ENCODE peak calls at places on chromosomes 2 and 18, in four cellular contexts. A is right atrium auricular region, O is omental fat pad, S is GM13976. R is an unnamed sample.

GRCh38 chr18:41466436-41467160 is 488.4 kb upstream of the PIK3C3 start:
- DNase-seq in S (no peak), O (no peak), A (no peak), R (no peak)

GRCh38 chr2:72340665-72341064 is 193.0 kb upstream of the CYP26B1 start:
- DNase-seq in S (no peak), O (no peak), A (no peak), R (no peak)

GRCh38 chr18:70645971-70646370 is 357.1 kb downstream of the SOCS6 start:
- DNase-seq in A (no peak), O (no peak), S (no peak), R (no peak)

GRCh38 chr2:217223222-217223930 is 363.5 kb upstream of the TNP1 start:
- DNase-seq in A (no peak), O (no peak), S (peak), R (peak)

GRCh38 chr2:236612737-236613136 is 43.1 kb downstream of the ACKR3 start:
- DNase-seq in S (no peak), A (no peak), O (no peak), R (no peak)

GRCh38 chr2:24122356-24123211 is 550 bp downstream of the PFN4 start:
- DNase-seq in A (no peak), S (no peak), O (no peak), R (peak)

GRCh38 chr2:26316845-26317244 is 29.1 kb upstream of the SELENOI start:
- DNase-seq in O (no peak), S (no peak), A (no peak), R (no peak)

GRCh38 chr2:68281988-68282387 is 29.7 kb upstream of the PPP3R1 start:
- DNase-seq in O (no peak), S (no peak), A (no peak), R (no peak)

GRCh38 chr2:25302758-25303436 is 38.8 kb downstream of the DNMT3A start:
- DNase-seq in A (no peak), S (no peak), O (no peak), R (no peak)

GRCh38 chr2:52613064-52613463 is 1154.5 kb upstream of the CHAC2 start:
- DNase-seq in A (no peak), O (no peak), S (no peak), R (peak)

GRCh38 chr18:36360256-36360909 is 62.9 kb downstream of the FHOD3 start:
- DNase-seq in S (no peak), A (no peak), O (no peak), R (no peak)
- TF ChIP-seq CTCF in S (no peak), A (no peak), O (no peak), R (no peak)

GRCh38 chr2:56217106-56217505 is 33.3 kb downstream of the CCDC85A start:
- DNase-seq in S (no peak), O (no peak), A (no peak), R (no peak)
- TF ChIP-seq CTCF in S (no peak), O (no peak), A (no peak), R (no peak)

GRCh38 chr18:56785006-56785405 is 133.8 kb downstream of the WDR7 start:
- DNase-seq in S (no peak), O (no peak), A (no peak), R (no peak)

GRCh38 chr18:56787392-56787791 is 136.2 kb downstream of the WDR7 start:
- DNase-seq in S (no peak), O (no peak), A (no peak), R (no peak)

GRCh38 chr18:56789889-56790180 is 138.7 kb downstream of the WDR7 start:
- DNase-seq in A (no peak), O (no peak), S (no peak), R (no peak)

GRCh38 chr18:56789004-56789888 is 138.1 kb downstream of the WDR7 start:
- DNase-seq in S (peak), O (no peak), A (peak), R (peak)
- TF ChIP-seq CTCF in S (peak), O (no peak), A (no peak), R (peak)

DNA sequence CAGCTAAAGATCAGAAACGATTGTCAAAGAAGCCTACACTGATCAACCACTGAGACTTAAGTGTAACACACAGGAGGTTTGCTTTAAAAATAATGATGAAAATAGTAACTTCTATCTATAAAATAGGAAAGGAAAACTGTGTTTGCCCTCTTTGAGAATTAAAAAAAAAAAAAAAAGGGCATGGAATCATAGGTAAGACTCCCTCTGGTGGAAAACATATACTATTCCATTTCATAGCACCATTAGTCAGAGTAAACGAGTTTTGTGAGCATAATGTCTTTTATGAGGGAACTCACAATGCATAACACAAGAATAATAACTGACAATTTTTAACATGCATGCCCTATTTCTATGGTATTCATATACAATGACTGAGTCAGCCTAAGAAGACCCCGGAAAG is 36.3 kb downstream of the SLC35F5 start:
- DNase-seq in O (no peak), A (no peak), S (no peak), R (peak)
- TF ChIP-seq CTCF in O (no peak), A (peak), S (no peak), R (peak)

DNA sequence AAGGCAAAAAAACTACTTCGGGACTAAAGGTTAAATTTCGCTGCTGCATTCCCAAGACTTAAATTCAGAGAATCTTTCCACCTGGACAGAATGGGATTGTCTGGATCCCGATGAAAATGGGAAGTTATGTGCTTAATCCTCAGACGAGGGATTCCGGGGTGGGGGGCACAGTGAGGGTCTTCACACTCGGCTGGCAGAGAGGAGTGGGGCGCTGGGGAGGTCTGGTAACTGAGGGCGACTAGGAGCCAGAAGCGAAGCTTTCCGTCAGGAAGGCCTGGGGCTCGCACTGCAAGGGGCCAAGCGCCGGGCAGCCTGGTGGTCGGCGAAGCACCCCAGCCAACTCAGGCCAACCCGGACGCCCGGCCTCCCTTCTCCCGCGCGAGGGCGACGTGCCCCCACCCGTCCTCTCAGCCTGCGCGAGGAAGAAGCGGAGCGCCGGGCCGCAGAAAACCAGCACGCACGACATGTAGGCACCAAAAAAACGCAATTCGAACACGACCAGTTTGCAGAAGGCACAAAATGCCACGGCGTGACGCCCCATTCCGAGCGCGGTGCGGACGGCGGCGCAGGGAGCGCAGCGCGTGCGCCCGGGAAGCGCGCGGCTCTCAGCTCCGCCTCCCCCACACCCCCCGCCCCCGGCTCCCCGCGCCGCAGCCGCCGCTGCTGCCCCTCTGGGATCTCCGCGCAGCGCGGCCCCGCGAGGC is 188.1 kb downstream of the ZEB2 start:
- DNase-seq in O (no peak), S (no peak), A (peak), R (no peak)
- TF ChIP-seq CTCF in O (no peak), S (peak), A (peak), R (peak)